ENCODE peak calls at places on chromosome 2, in five cellular contexts. W, Q, A, N and Z are unnamed samples.

GRCh38 chr2:66717491-66717890 is 282.6 kb downstream of the MEIS1 start:
- DNase-seq in Q (no peak), N (no peak), A (no peak), W (no peak), Z (no peak)

GRCh38 chr2:26395394-26395793 is 6.3 kb upstream of the DRC1 start:
- DNase-seq in W (no peak), N (no peak), Q (no peak), A (no peak), Z (no peak)

GRCh38 chr2:144082327-144082726 is 437.6 kb downstream of the ZEB2 start:
- DNase-seq in A (no peak), W (no peak), N (no peak), Q (no peak), Z (no peak)

GRCh38 chr2:168336786-168337388 is 89.5 kb upstream of the STK39 start:
- DNase-seq in N (no peak), A (no peak), W (no peak), Q (no peak), Z (peak; percentile 72)

GRCh38 chr2:197614532-197614931 is 60.9 kb downstream of the RFTN2 start:
- DNase-seq in A (no peak), W (no peak), N (no peak), Q (no peak), Z (no peak)

GRCh38 chr2:236684534-236685256 is 115.1 kb downstream of the ACKR3 start:
- DNase-seq in Q (no peak), A (no peak), N (no peak), W (no peak), Z (no peak)

GRCh38 chr2:127661949-127662510 is 13.3 kb downstream of the LIMS2 start:
- DNase-seq in A (no peak), W (no peak), N (peak; percentile 72), Q (no peak), Z (no peak)

GRCh38 chr2:104790901-104791495 is 62.9 kb upstream of the POU3F3 start:
- DNase-seq in W (no peak), A (no peak), N (no peak), Q (no peak), Z (no peak)

GRCh38 chr2:108026095-108026794 is 39.9 kb downstream of the SLC5A7 start:
- DNase-seq in N (no peak), Q (no peak), W (no peak), A (no peak), Z (no peak)

GRCh38 chr2:152046940-152047339 is 51.9 kb downstream of the CACNB4 start:
- DNase-seq in N (no peak), W (no peak), A (no peak), Q (no peak), Z (no peak)

GRCh38 chr2:33498291-33498956 is 22.0 kb downstream of the RASGRP3 start:
- DNase-seq in A (no peak), W (no peak), N (no peak), Q (peak; percentile 26), Z (no peak)

GRCh38 chr2:160970052-160970846 is 190.0 kb upstream of the TANK start:
- DNase-seq in N (peak; percentile 78), W (no peak), Q (peak; percentile 73), A (no peak), Z (peak; percentile 92)

GRCh38 chr2:180184506-180184905 is 177.4 kb upstream of the CWC22 start:
- DNase-seq in N (peak; percentile 38), Q (no peak), A (no peak), W (no peak), Z (no peak)

GRCh38 chr2:191230174-191230573 is 15.0 kb upstream of the MYO1B start:
- DNase-seq in W (no peak), N (peak; percentile 69), Q (peak; percentile 80), A (no peak), Z (no peak)

GRCh38 chr2:168149431-168149830 is 98.0 kb downstream of the STK39 start:
- DNase-seq in W (no peak), N (no peak), Q (no peak), A (no peak), Z (no peak)

GRCh38 chr2:10064932-10065682 is 15.1 kb downstream of the CYS1 start:
- DNase-seq in Q (no peak), W (no peak), A (no peak), N (no peak), Z (no peak)

GRCh38 chr2:188676012-188676405 is 298.2 kb upstream of the COL3A1 start:
- DNase-seq in A (no peak), N (no peak), Q (no peak), W (no peak), Z (no peak)